ENCODE peak calls at places on chromosomes 13 and 19, in six cellular contexts. One of them, this sample, is unnamed.

GRCh38 chr19:13077233-13077632 is 25.4 kb downstream of the LYL1 start:
- DNase-seq in mesenchymal stem cell: no peak
- DNase-seq in H9: no peak
- DNase-seq in neuronal stem cell: no peak
- DNase-seq in IMR-90: no peak
- DNase-seq in H1: no peak
- DNase-seq in this sample: no peak

GRCh38 chr19:53057904-53058579 is 13.5 kb downstream of the ERVV-2 start:
- DNase-seq in H9: peak
- DNase-seq in mesenchymal stem cell: no peak
- DNase-seq in neuronal stem cell: no peak
- DNase-seq in IMR-90: no peak
- DNase-seq in H1: peak
- DNase-seq in this sample: peak

GRCh38 chr13:112783946-112784500 is 94.2 kb downstream of the ATP11A start:
- DNase-seq in H1: no peak
- DNase-seq in H9: peak
- DNase-seq in IMR-90: no peak
- DNase-seq in mesenchymal stem cell: no peak
- DNase-seq in neuronal stem cell: no peak
- DNase-seq in this sample: no peak

GRCh38 chr13:30971575-30971974 is 39.1 kb downstream of the TEX26 start:
- DNase-seq in H9: no peak
- DNase-seq in IMR-90: peak
- DNase-seq in mesenchymal stem cell: peak
- DNase-seq in neuronal stem cell: no peak
- DNase-seq in H1: no peak
- DNase-seq in this sample: no peak

GRCh38 chr19:1619703-1620102 is 14.4 kb upstream of the UQCR11 start:
- DNase-seq in mesenchymal stem cell: no peak
- DNase-seq in H9: no peak
- DNase-seq in IMR-90: no peak
- DNase-seq in H1: no peak
- DNase-seq in neuronal stem cell: no peak
- DNase-seq in this sample: no peak

GRCh38 chr19:32367063-32367462 is 21.7 kb downstream of the ZNF507 start:
- DNase-seq in IMR-90: no peak
- DNase-seq in H9: no peak
- DNase-seq in neuronal stem cell: no peak
- DNase-seq in mesenchymal stem cell: no peak
- DNase-seq in H1: no peak
- DNase-seq in this sample: no peak

GRCh38 chr19:45884682-45885555 is 1.0 kb downstream of the IRF2BP1 start:
- DNase-seq in IMR-90: no peak
- DNase-seq in H1: no peak
- DNase-seq in H9: peak
- DNase-seq in mesenchymal stem cell: no peak
- DNase-seq in neuronal stem cell: no peak
- DNase-seq in this sample: no peak

GRCh38 chr13:59771272-59771671 is 392.5 kb downstream of the DIAPH3 start:
- DNase-seq in neuronal stem cell: no peak
- DNase-seq in H1: no peak
- DNase-seq in IMR-90: peak
- DNase-seq in H9: no peak
- DNase-seq in mesenchymal stem cell: peak
- DNase-seq in this sample: peak

GRCh38 chr19:48443262-48443661 is 2.5 kb upstream of the GRWD1 start:
- DNase-seq in IMR-90: no peak
- DNase-seq in neuronal stem cell: no peak
- DNase-seq in H9: no peak
- DNase-seq in H1: no peak
- DNase-seq in mesenchymal stem cell: no peak
- DNase-seq in this sample: no peak

GRCh38 chr19:41627966-41628675 is 1.2 kb upstream of the CEACAM4 start:
- DNase-seq in H9: peak
- DNase-seq in mesenchymal stem cell: no peak
- DNase-seq in neuronal stem cell: no peak
- DNase-seq in IMR-90: no peak
- DNase-seq in H1: no peak
- DNase-seq in this sample: no peak

GRCh38 chr19:35847911-35848310 is 4.4 kb downstream of the NPHS1 start:
- DNase-seq in mesenchymal stem cell: no peak
- DNase-seq in neuronal stem cell: no peak
- DNase-seq in H1: no peak
- DNase-seq in H9: no peak
- DNase-seq in IMR-90: no peak
- DNase-seq in this sample: no peak

GRCh38 chr13:44155422-44156293 is 218.0 kb upstream of the SERP2 start:
- DNase-seq in neuronal stem cell: no peak
- DNase-seq in mesenchymal stem cell: peak
- DNase-seq in H9: peak
- DNase-seq in H1: no peak
- DNase-seq in IMR-90: peak
- DNase-seq in this sample: peak

GRCh38 chr13:23754506-23754905 is 134.7 kb downstream of the MIPEP start:
- DNase-seq in IMR-90: peak
- DNase-seq in H9: no peak
- DNase-seq in mesenchymal stem cell: no peak
- DNase-seq in neuronal stem cell: no peak
- DNase-seq in H1: no peak
- DNase-seq in this sample: no peak

GRCh38 chr13:22114630-22115311 is 443.9 kb downstream of the FGF9 start:
- DNase-seq in H1: no peak
- DNase-seq in H9: no peak
- DNase-seq in IMR-90: peak
- DNase-seq in neuronal stem cell: no peak
- DNase-seq in mesenchymal stem cell: peak
- DNase-seq in this sample: no peak

GRCh38 chr19:55210120-55210493 is 806 bp upstream of the PTPRH start:
- DNase-seq in H1: no peak
- DNase-seq in H9: no peak
- DNase-seq in IMR-90: peak
- DNase-seq in neuronal stem cell: no peak
- DNase-seq in mesenchymal stem cell: peak
- DNase-seq in this sample: no peak

GRCh38 chr13:89763011-89763410 is 1584.5 kb upstream of the MIR17HG start:
- DNase-seq in mesenchymal stem cell: no peak
- DNase-seq in H1: no peak
- DNase-seq in neuronal stem cell: no peak
- DNase-seq in H9: no peak
- DNase-seq in IMR-90: no peak
- DNase-seq in this sample: no peak

GRCh38 chr19:21835429-21835809 is 563 bp downstream of the ZNF43 start:
- DNase-seq in H9: no peak
- DNase-seq in neuronal stem cell: no peak
- DNase-seq in IMR-90: no peak
- DNase-seq in H1: no peak
- DNase-seq in mesenchymal stem cell: no peak
- DNase-seq in this sample: no peak

GRCh38 chr13:30487075-30487470 is 21.3 kb upstream of the HMGB1 start:
- DNase-seq in neuronal stem cell: no peak
- DNase-seq in mesenchymal stem cell: no peak
- DNase-seq in H1: no peak
- DNase-seq in H9: no peak
- DNase-seq in IMR-90: no peak
- DNase-seq in this sample: no peak

GRCh38 chr13:30463820-30464495 is 1.8 kb downstream of the HMGB1 start:
- DNase-seq in mesenchymal stem cell: peak
- DNase-seq in H9: no peak
- DNase-seq in neuronal stem cell: no peak
- DNase-seq in IMR-90: peak
- DNase-seq in H1: no peak
- DNase-seq in this sample: peak

GRCh38 chr19:48249502-48250014 is 6.2 kb downstream of the CARD8 start:
- DNase-seq in neuronal stem cell: no peak
- DNase-seq in H1: no peak
- DNase-seq in IMR-90: no peak
- DNase-seq in mesenchymal stem cell: peak
- DNase-seq in H9: no peak
- DNase-seq in this sample: no peak

GRCh38 chr19:54160182-54160811 is 776 bp upstream of the LENG1 start:
- DNase-seq in IMR-90: peak
- DNase-seq in mesenchymal stem cell: peak
- DNase-seq in neuronal stem cell: no peak
- DNase-seq in H9: no peak
- DNase-seq in H1: no peak
- DNase-seq in this sample: peak

GRCh38 chr13:99037756-99038155 is 59.9 kb upstream of the DOCK9 start:
- DNase-seq in mesenchymal stem cell: no peak
- DNase-seq in neuronal stem cell: no peak
- DNase-seq in IMR-90: no peak
- DNase-seq in H9: no peak
- DNase-seq in H1: no peak
- DNase-seq in this sample: no peak
- H3K14ac ChIP-seq in mesenchymal stem cell: no peak
- H3K14ac ChIP-seq in neuronal stem cell: no peak
- H3K14ac ChIP-seq in IMR-90: no peak
- H3K14ac ChIP-seq in H9: no peak
- H3K14ac ChIP-seq in H1: no peak
- H3K14ac ChIP-seq in this sample: no peak

GRCh38 chr13:110715395-110716234 is 2.1 kb downstream of the ING1 start:
- DNase-seq in neuronal stem cell: peak
- DNase-seq in H9: peak
- DNase-seq in H1: peak
- DNase-seq in mesenchymal stem cell: peak
- DNase-seq in IMR-90: peak
- DNase-seq in this sample: peak
- H3K23ac ChIP-seq in neuronal stem cell: peak
- H3K23ac ChIP-seq in H9: no peak
- H3K23ac ChIP-seq in H1: no peak
- H3K23ac ChIP-seq in mesenchymal stem cell: no peak
- H3K23ac ChIP-seq in IMR-90: peak
- H3K23ac ChIP-seq in this sample: no peak

GRCh38 chr13:51784097-51784496 is 19.9 kb downstream of the DHRS12 start:
- DNase-seq in mesenchymal stem cell: no peak
- DNase-seq in IMR-90: no peak
- DNase-seq in H1: no peak
- DNase-seq in H9: no peak
- DNase-seq in neuronal stem cell: no peak
- DNase-seq in this sample: no peak
- H4K91ac ChIP-seq in mesenchymal stem cell: no peak
- H4K91ac ChIP-seq in IMR-90: no peak
- H4K91ac ChIP-seq in H1: no peak
- H4K91ac ChIP-seq in H9: no peak
- H4K91ac ChIP-seq in neuronal stem cell: no peak
- H4K91ac ChIP-seq in this sample: no peak

DNA sequence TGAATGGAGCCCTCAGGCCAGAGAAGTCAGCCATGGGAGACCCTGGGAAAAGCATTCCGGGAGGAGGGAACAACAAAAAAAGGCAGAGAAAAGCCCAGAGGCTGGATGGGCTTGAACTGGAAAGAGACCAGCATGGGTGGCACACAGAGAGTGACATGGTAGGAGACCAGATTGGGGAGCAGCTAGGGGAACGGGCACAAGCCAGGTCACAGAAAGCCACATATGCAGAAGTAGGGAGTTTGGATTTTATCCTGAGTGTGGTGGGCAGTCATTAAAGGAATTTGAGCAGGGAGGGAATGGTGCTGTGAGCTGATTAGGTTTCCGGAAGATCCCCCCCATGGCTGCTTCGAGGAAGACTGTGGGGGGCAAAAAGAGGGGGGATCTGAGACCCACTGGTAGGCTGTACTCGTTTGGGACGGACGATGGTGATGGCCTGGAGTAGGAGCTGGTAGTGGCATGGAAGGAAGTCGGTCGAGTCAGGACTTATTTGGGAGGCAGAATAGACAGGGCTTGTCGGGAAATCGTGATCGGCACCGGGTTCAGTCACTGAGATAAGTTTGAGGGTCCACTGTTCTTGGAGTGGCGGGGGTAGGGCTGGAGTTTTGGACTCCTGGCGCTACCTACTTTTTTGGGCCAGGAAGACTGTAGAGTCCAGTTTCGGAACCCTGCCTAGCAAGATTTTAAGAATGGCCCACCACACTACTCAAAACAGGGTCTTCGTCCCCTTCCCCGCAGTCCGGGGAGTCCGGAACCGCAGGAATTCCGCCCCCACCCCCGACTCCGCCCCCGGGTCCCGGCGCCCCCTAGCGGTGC is 949 bp downstream of the SERTAD1 start:
- DNase-seq in H1: no peak
- DNase-seq in H9: peak
- DNase-seq in mesenchymal stem cell: peak
- DNase-seq in IMR-90: peak
- DNase-seq in neuronal stem cell: no peak
- DNase-seq in this sample: peak
- H3K14ac ChIP-seq in H1: no peak
- H3K14ac ChIP-seq in H9: peak
- H3K14ac ChIP-seq in mesenchymal stem cell: peak
- H3K14ac ChIP-seq in IMR-90: peak
- H3K14ac ChIP-seq in neuronal stem cell: no peak
- H3K14ac ChIP-seq in this sample: peak

GRCh38 chr19:49592486-49593232 is 1.7 kb downstream of the PRR12 start:
- DNase-seq in neuronal stem cell: no peak
- DNase-seq in IMR-90: no peak
- DNase-seq in mesenchymal stem cell: peak
- DNase-seq in H1: no peak
- DNase-seq in H9: peak
- DNase-seq in this sample: peak

GRCh38 chr19:49591731-49592485 is 926 bp downstream of the PRR12 start:
- DNase-seq in H1: no peak
- DNase-seq in neuronal stem cell: no peak
- DNase-seq in H9: peak
- DNase-seq in mesenchymal stem cell: peak
- DNase-seq in IMR-90: peak
- DNase-seq in this sample: peak

GRCh38 chr19:49590071-49590970 is 661 bp upstream of the PRR12 start:
- DNase-seq in IMR-90: peak
- DNase-seq in neuronal stem cell: peak
- DNase-seq in H9: peak
- DNase-seq in H1: peak
- DNase-seq in mesenchymal stem cell: peak
- DNase-seq in this sample: peak

GRCh38 chr19:49589391-49589790 is 1.6 kb upstream of the PRR12 start:
- DNase-seq in H1: no peak
- DNase-seq in H9: no peak
- DNase-seq in mesenchymal stem cell: no peak
- DNase-seq in IMR-90: no peak
- DNase-seq in neuronal stem cell: no peak
- DNase-seq in this sample: peak

DNA sequence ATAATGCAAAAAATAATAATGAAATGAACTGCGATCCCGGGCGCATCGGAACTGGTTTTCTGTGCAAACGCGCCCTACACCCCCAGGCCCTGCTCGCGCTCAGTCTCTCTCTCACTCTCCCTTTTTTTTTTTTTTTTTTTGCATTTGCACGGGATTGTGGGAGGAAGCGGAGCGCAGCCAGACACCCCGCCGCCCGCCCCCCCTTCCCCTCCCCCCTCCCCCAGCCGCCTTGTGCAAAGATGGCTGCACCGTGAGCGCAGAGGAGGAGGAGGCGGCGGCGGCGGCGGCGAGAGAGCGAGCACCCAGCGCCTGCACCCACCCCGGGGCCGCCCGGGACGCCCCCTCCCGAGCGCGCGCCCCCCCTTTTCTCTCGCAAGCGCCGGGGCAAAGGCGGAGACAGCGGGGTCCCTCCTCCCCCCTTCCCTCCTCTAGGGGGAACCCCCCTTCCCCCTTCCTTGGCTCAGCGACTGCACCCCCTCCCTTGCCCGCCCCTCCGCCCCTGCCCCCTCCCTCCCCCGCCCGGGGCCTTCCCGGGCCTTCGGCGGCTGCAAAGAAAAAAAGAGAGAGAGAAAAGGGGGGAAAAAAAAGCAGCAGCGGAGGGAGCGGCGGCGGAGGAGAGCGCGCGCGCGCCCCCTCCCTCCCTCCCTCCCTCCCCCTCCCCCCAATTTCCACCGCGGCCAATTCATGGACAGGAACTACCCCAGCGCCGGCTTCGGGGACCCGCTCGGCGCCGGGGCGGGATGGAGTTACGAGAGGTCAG is at the start of gene PRR12:
- DNase-seq in neuronal stem cell: peak
- DNase-seq in H1: no peak
- DNase-seq in IMR-90: peak
- DNase-seq in H9: peak
- DNase-seq in mesenchymal stem cell: peak
- DNase-seq in this sample: peak
- H3K23ac ChIP-seq in neuronal stem cell: peak
- H3K23ac ChIP-seq in H1: no peak
- H3K23ac ChIP-seq in IMR-90: peak
- H3K23ac ChIP-seq in H9: no peak
- H3K23ac ChIP-seq in mesenchymal stem cell: no peak
- H3K23ac ChIP-seq in this sample: no peak